ENCODE peak calls at places on chromosome 18, in nine cellular contexts. Y, S, T, L, V, J, H, N and U are unnamed samples.

GRCh38 chr18:3453540-3454364 is 3.8 kb downstream of the TGIF1 start:
- DNase-seq in V (no peak), J (peak), T (peak), L (no peak), S (no peak), N (peak), H (peak), Y (no peak), U (peak)

GRCh38 chr18:43393174-43393573 is 115.9 kb upstream of the SYT4 start:
- DNase-seq in H (no peak), J (no peak), Y (no peak), V (no peak), L (no peak), S (no peak), T (no peak), N (no peak), U (no peak)

GRCh38 chr18:77113361-77114069 is 19.1 kb downstream of the MBP start:
- DNase-seq in L (no peak), N (no peak), S (no peak), V (no peak), H (no peak), Y (no peak), T (no peak), J (no peak), U (no peak)

GRCh38 chr18:28086530-28087172 is 90.3 kb downstream of the CDH2 start:
- DNase-seq in L (no peak), H (peak), S (no peak), T (peak), Y (no peak), N (no peak), J (peak), V (no peak), U (no peak)

GRCh38 chr18:39647627-39648502 is 2082.3 kb upstream of the CELF4 start:
- DNase-seq in T (peak), N (peak), S (no peak), J (peak), Y (no peak), H (peak), L (no peak), V (no peak), U (peak)

GRCh38 chr18:24530630-24531111 is 70.2 kb downstream of the HRH4 start:
- DNase-seq in H (peak), V (no peak), T (peak), S (no peak), L (no peak), J (peak), N (no peak), Y (no peak), U (peak)

GRCh38 chr18:48440924-48441323 is 31.7 kb upstream of the ZBTB7C start:
- DNase-seq in V (no peak), Y (no peak), H (no peak), L (no peak), N (no peak), T (no peak), J (no peak), S (no peak), U (no peak)

GRCh38 chr18:50558948-50559749 is 738 bp upstream of the MAPK4 start:
- DNase-seq in L (no peak), S (no peak), J (no peak), Y (no peak), N (no peak), V (no peak), H (no peak), T (no peak), U (no peak)

GRCh38 chr18:49277395-49278036 is 182.9 kb downstream of the DYM start:
- DNase-seq in N (no peak), H (peak), S (no peak), V (no peak), T (peak), L (no peak), Y (no peak), J (peak), U (peak)

GRCh38 chr18:73340135-73340934 is 472.5 kb upstream of the NETO1 start:
- DNase-seq in Y (no peak), L (no peak), J (no peak), H (peak), T (peak), V (no peak), S (no peak), N (no peak), U (peak)

GRCh38 chr18:43077510-43078290 is 37.8 kb downstream of the RIT2 start:
- DNase-seq in H (no peak), N (no peak), V (no peak), S (no peak), J (no peak), L (no peak), Y (no peak), T (no peak), U (no peak)

GRCh38 chr18:389658-390357 is 110.7 kb downstream of the COLEC12 start:
- DNase-seq in J (no peak), S (no peak), H (peak), Y (no peak), T (no peak), V (no peak), L (no peak), N (no peak), U (no peak)

GRCh38 chr18:58158008-58158407 is 114.0 kb downstream of the NEDD4L start:
- DNase-seq in L (no peak), S (no peak), V (no peak), J (no peak), T (no peak), H (no peak), N (no peak), Y (no peak), U (no peak)

GRCh38 chr18:68172842-68173549 is 541.9 kb downstream of the TMX3 start:
- DNase-seq in T (no peak), V (no peak), S (no peak), H (no peak), L (no peak), Y (no peak), N (no peak), J (no peak), U (no peak)

GRCh38 chr18:12333650-12334279 is 25.7 kb downstream of the TUBB6 start:
- DNase-seq in J (no peak), N (no peak), S (no peak), Y (no peak), L (no peak), V (no peak), T (no peak), H (no peak), U (no peak)

GRCh38 chr18:35122586-35123224 is 81.5 kb downstream of the MAPRE2 start:
- DNase-seq in V (peak), J (no peak), Y (no peak), L (no peak), N (no peak), S (no peak), H (peak), T (peak), U (no peak)

GRCh38 chr18:1840878-1841277 is 730.4 kb downstream of the METTL4 start:
- DNase-seq in T (no peak), Y (no peak), H (no peak), L (no peak), N (no peak), J (no peak), S (no peak), V (no peak), U (no peak)

GRCh38 chr18:28455971-28456370 is 279.0 kb upstream of the CDH2 start:
- DNase-seq in V (no peak), J (no peak), H (no peak), N (no peak), T (no peak), S (no peak), Y (no peak), L (no peak), U (no peak)

GRCh38 chr18:74493689-74494088 is 2.5 kb upstream of the CNDP2 start:
- DNase-seq in V (no peak), L (peak), N (peak), S (no peak), H (peak), J (no peak), T (peak), Y (peak), U (no peak)

GRCh38 chr18:9653390-9653789 is 39.0 kb upstream of the PPP4R1 start:
- DNase-seq in V (no peak), T (peak), L (no peak), S (no peak), H (peak), Y (peak), J (no peak), N (no peak), U (no peak)

GRCh38 chr18:2244641-2245040 is 326.7 kb downstream of the METTL4 start:
- DNase-seq in H (no peak), Y (no peak), N (no peak), J (no peak), V (no peak), L (no peak), T (no peak), S (no peak), U (no peak)

GRCh38 chr18:70413455-70413854 is 124.6 kb downstream of the SOCS6 start:
- DNase-seq in V (no peak), Y (no peak), J (no peak), N (no peak), L (no peak), S (no peak), T (no peak), H (no peak), U (no peak)

GRCh38 chr18:32019251-32019943 is 772 bp downstream of the RNF125 start:
- DNase-seq in N (peak), V (peak), L (peak), H (peak), T (peak), S (peak), J (peak), Y (peak), U (peak)

GRCh38 chr18:11511434-11512095 is 97.8 kb upstream of the SLC35G4 start:
- DNase-seq in N (no peak), V (no peak), S (peak), T (no peak), H (no peak), Y (no peak), L (no peak), J (no peak), U (no peak)

GRCh38 chr18:58856881-58857280 is 7.8 kb upstream of the ZNF532 start:
- DNase-seq in V (no peak), H (peak), L (no peak), S (no peak), T (peak), N (no peak), J (peak), Y (no peak), U (peak)

GRCh38 chr18:26650310-26651285 is 102.2 kb upstream of the KCTD1 start:
- DNase-seq in Y (peak), T (no peak), L (no peak), N (no peak), H (no peak), S (no peak), V (no peak), J (no peak), U (no peak)

GRCh38 chr18:13217971-13218375 is 587 bp upstream of the LDLRAD4 start:
- DNase-seq in Y (no peak), S (no peak), T (peak), L (no peak), V (no peak), N (no peak), H (no peak), J (no peak), U (no peak)

GRCh38 chr18:73384246-73384645 is 516.5 kb upstream of the NETO1 start:
- DNase-seq in S (no peak), T (peak), J (no peak), H (no peak), Y (no peak), N (no peak), V (no peak), L (no peak), U (no peak)

GRCh38 chr18:70422061-70422965 is 133.5 kb downstream of the SOCS6 start:
- DNase-seq in N (peak), V (no peak), L (no peak), T (peak), J (peak), S (no peak), Y (peak), H (peak), U (peak)

GRCh38 chr18:8480506-8481328 is 128.5 kb upstream of the RAB12 start:
- DNase-seq in T (peak), H (peak), L (no peak), S (no peak), J (peak), V (no peak), Y (peak), N (no peak), U (peak)

GRCh38 chr18:56423626-56424025 is 214.8 kb downstream of the TXNL1 start:
- DNase-seq in Y (no peak), H (no peak), N (no peak), S (no peak), V (no peak), T (no peak), J (no peak), L (no peak), U (no peak)

GRCh38 chr18:76490701-76491171 is 4.3 kb downstream of the ZNF516 start:
- DNase-seq in H (no peak), V (peak), L (no peak), T (peak), N (peak), S (peak), J (peak), Y (peak), U (peak)

GRCh38 chr18:7520200-7520780 is 46.8 kb upstream of the PTPRM start:
- DNase-seq in N (no peak), L (no peak), Y (no peak), S (no peak), V (no peak), H (no peak), J (no peak), T (no peak), U (no peak)

GRCh38 chr18:9333441-9334350 is 877 bp upstream of the TWSG1 start:
- DNase-seq in Y (no peak), J (no peak), S (no peak), T (no peak), H (no peak), V (no peak), L (no peak), N (no peak), U (peak)

GRCh38 chr18:48818329-48819254 is 132.2 kb downstream of the SMAD7 start:
- DNase-seq in Y (no peak), S (no peak), J (no peak), L (no peak), V (no peak), T (no peak), H (no peak), N (peak), U (no peak)